ENCODE peak calls at places on chromosomes 1 and 21, in nine cellular contexts. X, K, Y, B, G, V, U, N and H are unnamed samples.

GRCh38 chr1:43835141-43836021 is 98.2 kb upstream of the ARTN start:
- DNase-seq in X (peak), G (no peak), N (no peak), B (no peak), U (peak), K (peak), V (no peak), Y (peak), H (peak)

GRCh38 chr21:25639167-25639921 is at the start of gene JAM2:
- DNase-seq in G (peak), V (peak), X (no peak), Y (no peak), U (peak), N (peak), B (peak), K (peak), H (peak)

GRCh38 chr1:91099746-91100621 is 78.1 kb upstream of the ZNF644 start:
- DNase-seq in V (no peak), B (no peak), K (no peak), U (no peak), N (no peak), X (no peak), G (no peak), Y (peak), H (no peak)

GRCh38 chr21:36274128-36274527 is 45.9 kb upstream of the MORC3 start:
- DNase-seq in G (no peak), K (no peak), N (no peak), V (no peak), Y (no peak), U (no peak), X (no peak), B (no peak), H (no peak)

GRCh38 chr1:46667782-46668760 is at the start of gene ATPAF1:
- DNase-seq in B (peak), K (peak), U (peak), V (peak), N (peak), G (peak), X (no peak), Y (peak), H (peak)

GRCh38 chr1:227358079-227358358 is 39.7 kb upstream of the CDC42BPA start:
- DNase-seq in G (no peak), B (no peak), U (no peak), V (no peak), Y (peak), K (no peak), X (no peak), N (no peak), H (no peak)

GRCh38 chr1:17984510-17985085 is 123.0 kb upstream of the IGSF21 start:
- DNase-seq in U (no peak), X (no peak), K (no peak), V (peak), Y (peak), N (no peak), B (peak), G (no peak), H (no peak)

GRCh38 chr1:236502579-236502971 is 21.2 kb upstream of the LGALS8 start:
- DNase-seq in V (no peak), B (no peak), Y (peak), X (no peak), N (no peak), K (peak), U (peak), G (no peak), H (no peak)

GRCh38 chr1:208476825-208477170 is 232.6 kb upstream of the PLXNA2 start:
- DNase-seq in B (no peak), V (no peak), Y (no peak), G (no peak), U (no peak), N (no peak), X (no peak), K (no peak), H (no peak)

GRCh38 chr1:110433803-110434202 is 17.1 kb upstream of the PROK1 start:
- DNase-seq in Y (peak), N (no peak), B (no peak), U (no peak), X (no peak), G (peak), K (peak), V (no peak), H (no peak)

GRCh38 chr1:11571906-11572616 is 82.2 kb downstream of the FBXO2 start:
- DNase-seq in X (no peak), K (no peak), G (no peak), Y (no peak), V (no peak), U (no peak), N (no peak), B (no peak), H (no peak)

GRCh38 chr1:25890249-25891034 is 14.9 kb upstream of the PAQR7 start:
- DNase-seq in V (no peak), X (no peak), N (no peak), B (no peak), Y (peak), K (no peak), G (no peak), U (no peak), H (no peak)

GRCh38 chr1:145707183-145707867 is at the start of gene PDZK1:
- DNase-seq in G (no peak), V (no peak), N (no peak), X (no peak), Y (peak), U (no peak), K (no peak), B (no peak), H (no peak)

GRCh38 chr1:194067772-194068171 is 881.4 kb upstream of the B3GALT2 start:
- DNase-seq in N (no peak), U (no peak), V (no peak), Y (no peak), X (no peak), B (no peak), G (no peak), K (no peak), H (no peak)

GRCh38 chr1:24364975-24365678 is 46.0 kb downstream of the GRHL3 start:
- DNase-seq in G (no peak), Y (peak), X (peak), K (peak), B (no peak), V (no peak), N (no peak), U (peak), H (peak)

GRCh38 chr1:172322219-172323061 is 98.0 kb upstream of the C1orf105 start:
- DNase-seq in Y (peak), X (peak), N (no peak), U (peak), V (peak), K (peak), G (peak), B (no peak), H (peak)

GRCh38 chr1:169486281-169486904 is 649 bp upstream of the SLC19A2 start:
- DNase-seq in Y (peak), N (no peak), U (no peak), X (peak), B (no peak), G (no peak), V (no peak), K (peak), H (no peak)

GRCh38 chr1:53896673-53897229 is 2.8 kb downstream of the DIO1 start:
- DNase-seq in X (peak), K (peak), Y (peak), G (no peak), V (no peak), B (no peak), U (no peak), N (no peak), H (peak)